ENCODE peak calls at places on chromosome 11, in nine cellular contexts. B is cardiac muscle cell; K is activated CD8-positive, alpha-beta memory T cell treated with anti-CD3 and anti-CD28 coated beads, Interleukin-2, amount 10 ng/mL, durations not matched to agents 7 days and 5 days; D is stimulated activated CD8-positive, alpha-beta memory T cell treated with anti-CD3 and anti-CD28 coated beads, Interleukin-12 subunit alpha, Interleukin-12 subunit beta, amount 100 ng/mL, for 1 hour; R is thoracic aorta; P is cerebellar cortex; T is fibroblast of lung; E is heart left ventricle; S is GM04504. A is an unnamed sample.

GRCh38 chr11:102955624-102956023 is at the start of gene MMP13:
- DNase-seq in R (no peak), T (no peak), E (no peak), K (no peak), S (no peak), P (no peak), D (no peak), B (no peak), A (no peak)

GRCh38 chr11:75090778-75091177 is 5.9 kb downstream of the OR2AT4 start:
- DNase-seq in S (no peak), B (no peak), K (no peak), R (no peak), P (no peak), D (no peak), T (no peak), E (no peak), A (no peak)

GRCh38 chr11:78218707-78219492 is 30.2 kb downstream of the USP35 start:
- DNase-seq in D (no peak), P (no peak), S (no peak), T (no peak), R (no peak), B (no peak), K (no peak), E (peak; percentile 11), A (no peak)

GRCh38 chr11:18792066-18792591 is 531 bp upstream of the PTPN5 start:
- DNase-seq in T (no peak), R (no peak), B (peak; percentile 7), E (no peak), K (no peak), P (no peak), S (no peak), D (no peak), A (no peak)

GRCh38 chr11:73141031-73141308 is 1.1 kb downstream of the FCHSD2 start:
- DNase-seq in D (no peak), T (no peak), S (no peak), P (peak; percentile 45), E (no peak), R (no peak), B (no peak), K (peak; percentile 63), A (no peak)

GRCh38 chr11:706957-707816 is 1.2 kb downstream of the EPS8L2 start:
- DNase-seq in T (peak; percentile 70), K (no peak), P (no peak), D (no peak), R (no peak), E (no peak), S (no peak), B (no peak), A (no peak)

GRCh38 chr11:86800956-86801264 is 568 bp downstream of the PRSS23 start:
- DNase-seq in K (no peak), S (no peak), T (no peak), D (no peak), B (no peak), P (peak; percentile 20), R (no peak), E (no peak), A (no peak)

GRCh38 chr11:8605956-8606355 is 11.9 kb upstream of the STK33 start:
- DNase-seq in D (no peak), R (no peak), T (no peak), K (no peak), E (no peak), B (no peak), S (no peak), P (no peak), A (no peak)

GRCh38 chr11:9664276-9665171 is 647 bp downstream of the SWAP70 start:
- DNase-seq in P (peak; percentile 30), R (peak; percentile 13), K (peak; percentile 54), T (peak; percentile 54), S (peak; percentile 19), B (peak; percentile 68), D (peak; percentile 2), E (peak; percentile 52), A (no peak)

GRCh38 chr11:26992031-26992541 is 1.8 kb upstream of the FIBIN start:
- DNase-seq in S (peak; percentile 76), P (no peak), B (peak; percentile 93), K (no peak), E (no peak), R (no peak), T (peak; percentile 96), D (no peak), A (no peak)

GRCh38 chr11:57214494-57214893 is 22.6 kb downstream of the APLNR start:
- DNase-seq in E (no peak), S (no peak), K (no peak), D (no peak), R (no peak), T (peak; percentile 69), B (peak; percentile 74), P (no peak), A (no peak)

GRCh38 chr11:12600829-12601228 is 73.4 kb upstream of the TEAD1 start:
- DNase-seq in D (no peak), R (no peak), K (no peak), T (no peak), P (no peak), B (no peak), E (no peak), S (no peak), A (no peak)

GRCh38 chr11:21810650-21811049 is 382.2 kb upstream of the ANO5 start:
- DNase-seq in R (no peak), T (no peak), P (no peak), E (no peak), S (no peak), B (peak; percentile 2), K (no peak), D (no peak), A (no peak)

GRCh38 chr11:126079640-126080205 is 17.1 kb upstream of the CDON start:
- DNase-seq in D (no peak), T (no peak), B (no peak), E (no peak), P (no peak), R (no peak), K (no peak), S (no peak), A (no peak)

GRCh38 chr11:70049045-70049444 is 29.1 kb upstream of the ANO1 start:
- DNase-seq in B (no peak), R (no peak), E (no peak), T (no peak), P (no peak), D (no peak), K (no peak), S (no peak), A (no peak)

GRCh38 chr11:114395776-114396175 is 4.5 kb downstream of the C11orf71 start:
- DNase-seq in T (no peak), B (no peak), R (no peak), S (no peak), D (no peak), E (no peak), K (no peak), P (no peak), A (no peak)

GRCh38 chr11:61532136-61533038 is 23.8 kb downstream of the LRRC10B start:
- DNase-seq in T (no peak), D (no peak), P (peak; percentile 44), K (peak; percentile 49), B (peak; percentile 33), S (no peak), R (no peak), E (no peak), A (peak; percentile 32)

GRCh38 chr11:43573233-43573632 is 107.3 kb upstream of the HSD17B12 start:
- DNase-seq in D (no peak), R (no peak), P (peak; percentile 52), B (peak; percentile 34), T (no peak), K (no peak), S (no peak), E (no peak), A (no peak)

GRCh38 chr11:133808393-133809140 is 36.7 kb downstream of the SPATA19 start:
- DNase-seq in E (no peak), T (no peak), P (no peak), R (no peak), S (no peak), K (peak; percentile 9), D (no peak), B (peak; percentile 18), A (no peak)

GRCh38 chr11:235998-236773 is at the start of gene SIRT3:
- DNase-seq in T (peak; percentile 67), R (peak; percentile 19), B (peak; percentile 85), D (peak; percentile 79), E (peak; percentile 86), S (peak; percentile 61), K (peak; percentile 92), P (peak; percentile 86), A (peak; percentile 80)

GRCh38 chr11:26021026-26021425 is 310.9 kb upstream of the ANO3 start:
- DNase-seq in D (no peak), S (no peak), T (no peak), B (no peak), E (no peak), K (no peak), P (no peak), R (no peak), A (no peak)

GRCh38 chr11:132402056-132402684 is 1031.8 kb downstream of the NTM start:
- DNase-seq in P (peak; percentile 52), D (no peak), E (peak; percentile 25), T (peak; percentile 6), K (peak; percentile 68), S (no peak), R (no peak), B (peak; percentile 30), A (peak; percentile 10)

GRCh38 chr11:36510567-36511020 is 522 bp upstream of the TRAF6 start:
- DNase-seq in B (peak; percentile 28), P (peak; percentile 17), K (no peak), S (no peak), T (peak; percentile 19), D (no peak), R (no peak), E (no peak), A (no peak)

GRCh38 chr11:103079833-103080232 is 12.1 kb downstream of the DCUN1D5 start:
- DNase-seq in B (peak; percentile 28), T (peak; percentile 54), K (no peak), R (no peak), P (no peak), S (no peak), E (no peak), D (no peak), A (no peak)

GRCh38 chr11:14237333-14237988 is 121.5 kb downstream of the RRAS2 start:
- DNase-seq in B (no peak), E (no peak), P (no peak), D (no peak), K (no peak), R (no peak), T (no peak), S (no peak), A (no peak)

GRCh38 chr11:72724021-72724561 is 28.1 kb downstream of the ARAP1 start:
- DNase-seq in K (no peak), D (no peak), P (no peak), R (no peak), S (no peak), T (no peak), E (no peak), B (no peak), A (no peak)

GRCh38 chr11:100356035-100356434 is 331.1 kb upstream of the ARHGAP42 start:
- DNase-seq in R (no peak), P (no peak), D (no peak), T (no peak), K (no peak), E (no peak), B (no peak), S (no peak), A (no peak)

GRCh38 chr11:83661491-83662350 is 375.6 kb upstream of the CCDC90B start:
- DNase-seq in S (no peak), P (peak; percentile 74), B (no peak), K (no peak), T (no peak), D (no peak), E (no peak), R (no peak), A (no peak)

A was measured in activated T-helper 2 cell treated with anti-CD3 and anti-CD28 coated beads, Interferon-gamma antibody, Interleukin-2, Interleukin-4, amounts not matched to agents 10 μg/mL and 5 μg/mL and 100 μg/mL, durations not matched to agents 14 hours and 24 hours and 36 hours.